ENCODE peak calls at places on chromosomes 4 and X, in eight cellular contexts. V, W, A, D, N, F, K and H are unnamed samples.

GRCh38 chr4:167359711-167360110 is 125.4 kb upstream of the SPOCK3 start:
- DNase-seq in V (no peak), W (no peak), A (no peak), D (no peak), N (no peak), F (no peak), K (no peak), H (no peak)

GRCh38 chrX:31588355-31588754 is 516.5 kb upstream of the FTHL17 start:
- DNase-seq in V (no peak), W (no peak), A (no peak), D (no peak), N (no peak), F (no peak), K (no peak), H (no peak)

GRCh38 chr4:47383829-47384427 is 79.6 kb downstream of the COMMD8 start:
- DNase-seq in V (peak), W (peak), A (no peak), D (peak), N (no peak), F (no peak), K (no peak), H (no peak)

GRCh38 chr4:168200685-168201084 is 108.3 kb downstream of the ANXA10 start:
- DNase-seq in V (no peak), W (peak), A (no peak), D (no peak), N (no peak), F (no peak), K (no peak), H (no peak)

GRCh38 chr4:95572304-95572991 is 23.7 kb upstream of the UNC5C start:
- DNase-seq in V (no peak), W (no peak), A (no peak), D (peak), N (peak), F (peak), K (peak), H (peak)

GRCh38 chr4:136768925-136769275 is 763.4 kb downstream of the PCDH18 start:
- DNase-seq in V (no peak), W (no peak), A (no peak), D (no peak), N (no peak), F (no peak), K (no peak), H (no peak)

GRCh38 chr4:160848901-160849735 is 1314.7 kb downstream of the FSTL5 start:
- DNase-seq in V (peak), W (no peak), A (no peak), D (peak), N (no peak), F (no peak), K (no peak), H (no peak)

GRCh38 chr4:146273204-146273901 is 59.0 kb downstream of the REELD1 start:
- DNase-seq in V (no peak), W (no peak), A (no peak), D (no peak), N (no peak), F (no peak), K (no peak), H (no peak)

GRCh38 chr4:109315341-109315740 is 12.9 kb upstream of the COL25A1 start:
- DNase-seq in V (no peak), W (no peak), A (no peak), D (no peak), N (no peak), F (no peak), K (no peak), H (no peak)

GRCh38 chr4:76214269-76214628 is 625 bp upstream of the SCARB2 start:
- DNase-seq in V (no peak), W (no peak), A (no peak), D (no peak), N (no peak), F (no peak), K (no peak), H (no peak)

GRCh38 chrX:9130031-9130430 is 96.1 kb upstream of the FAM9B start:
- DNase-seq in V (no peak), W (no peak), A (no peak), D (no peak), N (no peak), F (no peak), K (no peak), H (no peak)

GRCh38 chrX:20378291-20378920 is 111.7 kb upstream of the RPS6KA3 start:
- DNase-seq in V (peak), W (peak), A (no peak), D (no peak), N (no peak), F (no peak), K (no peak), H (no peak)

GRCh38 chr4:2289955-2290333 is 28.0 kb upstream of the MXD4 start:
- DNase-seq in V (no peak), W (no peak), A (peak), D (no peak), N (no peak), F (no peak), K (no peak), H (no peak)

GRCh38 chr4:2284161-2284933 is 22.4 kb upstream of the MXD4 start:
- DNase-seq in V (no peak), W (no peak), A (peak), D (no peak), N (no peak), F (peak), K (peak), H (no peak)

GRCh38 chr4:177480796-177481195 is 38.6 kb upstream of the AGA start:
- DNase-seq in V (peak), W (peak), A (no peak), D (peak), N (no peak), F (no peak), K (no peak), H (no peak)

GRCh38 chr4:140856692-140857091 is 100.5 kb upstream of the TBC1D9 start:
- DNase-seq in V (peak), W (peak), A (no peak), D (peak), N (no peak), F (no peak), K (no peak), H (no peak)

DNA sequence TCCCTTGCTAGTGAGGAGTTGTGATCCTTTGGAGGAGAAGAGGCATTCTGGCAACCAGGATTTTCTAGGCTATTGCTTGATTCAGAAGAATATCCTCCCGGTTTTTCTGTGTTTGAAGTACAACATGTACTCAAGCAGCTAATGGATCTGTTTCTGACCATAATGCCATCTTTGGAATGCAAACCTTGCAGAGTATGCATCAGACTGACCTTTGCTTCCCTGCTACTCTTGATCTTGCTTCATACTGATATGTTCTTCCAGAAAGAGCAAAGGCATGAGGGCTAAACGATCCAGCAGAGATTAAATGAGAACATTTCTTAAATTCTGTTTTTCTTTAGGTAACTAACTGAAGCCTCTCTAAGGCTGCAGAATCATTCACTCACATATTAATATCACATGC is 265.4 kb upstream of the SLC7A11 start:
- DNase-seq in V (peak), W (peak), A (no peak), D (peak), N (no peak), F (no peak), K (no peak), H (no peak)
- H3K27ac ChIP-seq in V (no peak), W (peak), A (no peak), D (no peak), N (no peak), F (no peak), K (no peak), H (no peak)

GRCh38 chrX:19375546-19375945 is 31.8 kb downstream of the PDHA1 start:
- DNase-seq in V (no peak), W (no peak), A (no peak), D (no peak), N (no peak), F (peak), K (no peak), H (no peak)

GRCh38 chrX:19373034-19373891 is 29.5 kb downstream of the PDHA1 start:
- DNase-seq in V (no peak), W (no peak), A (no peak), D (no peak), N (no peak), F (peak), K (no peak), H (no peak)

GRCh38 chrX:19377799-19378198 is 34.1 kb downstream of the PDHA1 start:
- DNase-seq in V (no peak), W (no peak), A (no peak), D (no peak), N (no peak), F (no peak), K (no peak), H (no peak)

DNA sequence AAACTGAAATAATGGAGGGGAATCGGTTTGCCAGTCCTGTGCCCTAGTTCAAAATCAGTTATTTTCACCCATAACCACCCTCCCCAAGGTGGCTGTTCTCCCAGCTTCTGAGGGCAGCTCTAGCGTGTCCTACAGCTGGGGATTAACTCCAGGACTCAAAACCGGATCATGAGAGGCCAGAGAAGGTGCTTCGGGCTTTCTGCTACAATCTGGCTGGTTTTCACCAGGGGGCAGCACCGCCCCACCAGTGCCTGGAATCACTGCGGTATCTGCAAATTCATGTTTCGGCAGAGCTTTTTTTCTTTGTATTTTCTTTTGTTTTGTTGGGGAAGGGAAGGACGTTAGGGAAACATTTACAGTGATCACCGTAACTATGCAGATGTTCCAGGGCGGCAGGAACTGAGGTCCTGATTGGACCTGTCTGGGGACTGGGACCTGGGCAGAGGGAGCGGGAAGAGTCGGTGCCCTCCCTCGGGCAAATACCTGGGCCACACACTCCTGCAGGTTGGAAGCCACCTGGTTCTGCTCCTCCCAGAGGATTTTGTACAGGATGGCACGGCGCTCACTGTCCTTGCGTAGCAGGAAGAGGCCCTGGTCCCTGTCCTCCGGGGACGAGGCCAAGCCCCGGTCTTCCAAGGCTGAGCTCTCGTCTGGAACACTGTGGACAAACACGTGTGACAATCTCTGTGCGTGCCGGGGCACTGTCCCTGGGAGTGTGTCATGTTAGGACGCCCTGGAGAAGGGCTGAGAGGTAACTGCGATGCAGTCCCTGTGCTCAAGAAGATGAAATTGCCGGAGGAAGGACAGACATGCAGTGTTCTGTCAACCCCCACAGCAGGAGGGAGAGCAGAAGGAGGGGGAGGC is 28.7 kb downstream of the PDHA1 start:
- DNase-seq in V (peak), W (peak), A (peak), D (peak), N (peak), F (peak), K (peak), H (peak)
- H3K4me3 ChIP-seq in V (peak), W (peak), A (peak), D (peak), N (peak), F (no peak), K (peak), H (peak)

GRCh38 chr4:21415728-21416127 is 532.8 kb downstream of the KCNIP4 start:
- DNase-seq in V (no peak), W (no peak), A (no peak), D (no peak), N (no peak), F (no peak), K (no peak), H (no peak)

GRCh38 chr4:21410372-21410771 is 538.2 kb downstream of the KCNIP4 start:
- DNase-seq in V (no peak), W (no peak), A (no peak), D (no peak), N (no peak), F (no peak), K (no peak), H (no peak)

GRCh38 chr4:21411086-21411485 is 537.5 kb downstream of the KCNIP4 start:
- DNase-seq in V (no peak), W (no peak), A (no peak), D (no peak), N (no peak), F (no peak), K (no peak), H (no peak)

DNA sequence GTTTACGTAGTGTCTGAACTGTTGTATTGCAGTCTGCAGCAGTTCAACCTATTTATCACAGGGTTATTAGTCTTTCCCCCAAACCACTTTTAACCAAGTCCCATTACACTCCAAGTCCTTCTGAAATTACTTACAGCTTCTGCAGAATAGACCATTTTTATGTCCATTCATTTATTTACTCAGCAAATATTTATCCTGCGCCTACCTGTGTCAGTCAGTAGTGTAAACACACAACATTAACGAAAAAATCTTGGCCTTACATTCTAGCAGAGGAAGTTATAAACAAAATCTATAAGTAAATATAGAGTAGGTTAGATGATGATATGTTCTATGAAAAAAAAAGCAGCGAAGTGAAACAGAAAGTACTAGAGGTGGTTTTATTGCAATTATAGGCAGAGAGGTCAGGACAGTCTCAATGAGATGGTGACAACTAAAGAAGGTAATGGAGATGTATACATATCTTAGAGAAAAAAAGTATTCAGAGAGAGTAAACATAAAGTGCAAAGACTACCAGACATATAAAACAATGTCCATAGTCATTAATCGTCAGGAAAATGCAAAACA is 534.7 kb downstream of the KCNIP4 start:
- DNase-seq in V (no peak), W (no peak), A (no peak), D (no peak), N (no peak), F (no peak), K (no peak), H (no peak)
- H3K27ac ChIP-seq in V (no peak), W (no peak), A (no peak), D (no peak), N (no peak), F (no peak), K (no peak), H (no peak)

GRCh38 chr4:60657802-60658201 is 542.3 kb upstream of the ADGRL3 start:
- DNase-seq in V (no peak), W (peak), A (no peak), D (peak), N (no peak), F (no peak), K (no peak), H (no peak)
- H3K4me3 ChIP-seq in V (no peak), W (no peak), A (peak), D (no peak), N (peak), F (no peak), K (no peak), H (no peak)

GRCh38 chr4:675980-676870 is 1.9 kb downstream of the MYL5 start:
- DNase-seq in V (no peak), W (no peak), A (no peak), D (no peak), N (no peak), F (no peak), K (no peak), H (no peak)
- H3K27ac ChIP-seq in V (no peak), W (no peak), A (no peak), D (peak), N (no peak), F (no peak), K (no peak), H (no peak)

GRCh38 chr4:8044244-8044643 is 104.6 kb upstream of the AFAP1 start:
- DNase-seq in V (no peak), W (no peak), A (no peak), D (no peak), N (no peak), F (no peak), K (no peak), H (no peak)
- H3K4me3 ChIP-seq in V (no peak), W (no peak), A (no peak), D (no peak), N (no peak), F (no peak), K (no peak), H (no peak)

GRCh38 chrX:112841114-112841819 is 636 bp upstream of the AMOT start:
- DNase-seq in V (peak), W (peak), A (peak), D (peak), N (peak), F (peak), K (peak), H (peak)
- H3K27ac ChIP-seq in V (peak), W (peak), A (peak), D (peak), N (peak), F (no peak), K (peak), H (peak)

GRCh38 chr4:80206541-80207171 is 9.4 kb downstream of the PRDM8 start:
- DNase-seq in V (no peak), W (peak), A (no peak), D (peak), N (no peak), F (no peak), K (no peak), H (peak)
- H3K4me3 ChIP-seq in V (no peak), W (no peak), A (no peak), D (no peak), N (no peak), F (no peak), K (no peak), H (peak)

GRCh38 chr4:120517966-120518365 is 404.6 kb downstream of the PRDM5 start:
- DNase-seq in V (peak), W (peak), A (peak), D (peak), N (peak), F (peak), K (no peak), H (peak)
- H3K27ac ChIP-seq in V (no peak), W (no peak), A (peak), D (no peak), N (peak), F (peak), K (no peak), H (no peak)